ENCODE peak calls at places on chromosome 4, in seven cellular contexts. O, G, P, N, B, T and Z are unnamed samples.

GRCh38 chr4:121370729-121371325 is 10.0 kb downstream of the QRFPR start:
- DNase-seq in O (peak; percentile 23), G (no peak), P (no peak), N (peak; percentile 1), B (peak; percentile 16), T (peak; percentile 62), Z (peak; percentile 12)

GRCh38 chr4:82774711-82775171 is 23.9 kb downstream of the SCD5 start:
- DNase-seq in O (no peak), G (no peak), P (no peak), N (no peak), B (peak; percentile 50), T (no peak), Z (no peak)

GRCh38 chr4:175705407-175705806 is 106.7 kb downstream of the GPM6A start:
- DNase-seq in O (no peak), G (no peak), P (no peak), N (no peak), B (peak; percentile 80), T (peak; percentile 54), Z (no peak)

GRCh38 chr4:113880240-113881028 is 99.0 kb downstream of the ARSJ start:
- DNase-seq in O (no peak), G (no peak), P (no peak), N (no peak), B (no peak), T (no peak), Z (no peak)

GRCh38 chr4:76055005-76055404 is 19.1 kb upstream of the CXCL11 start:
- DNase-seq in O (no peak), G (no peak), P (no peak), N (no peak), B (no peak), T (no peak), Z (no peak)

GRCh38 chr4:176778491-176778890 is 14.2 kb downstream of the VEGFC start:
- DNase-seq in O (no peak), G (no peak), P (no peak), N (no peak), B (no peak), T (no peak), Z (no peak)

GRCh38 chr4:53306729-53307128 is 59.1 kb downstream of the SCFD2 start:
- DNase-seq in O (no peak), G (no peak), P (no peak), N (no peak), B (no peak), T (peak; percentile 13), Z (no peak)

GRCh38 chr4:1459081-1459480 is 52.8 kb upstream of the NKX1-1 start:
- DNase-seq in O (no peak), G (no peak), P (no peak), N (no peak), B (no peak), T (no peak), Z (no peak)

GRCh38 chr4:73872331-73873108 is 3.3 kb downstream of the CXCL1 start:
- DNase-seq in O (no peak), G (no peak), P (no peak), N (no peak), B (no peak), T (no peak), Z (no peak)

GRCh38 chr4:98661356-98662054 is 3.1 kb upstream of the TSPAN5 start:
- DNase-seq in O (no peak), G (no peak), P (no peak), N (no peak), B (peak; percentile 67), T (no peak), Z (no peak)

GRCh38 chr4:101232074-101232776 is 115.1 kb downstream of the PPP3CA start:
- DNase-seq in O (no peak), G (no peak), P (no peak), N (no peak), B (no peak), T (peak; percentile 73), Z (no peak)

GRCh38 chr4:99856166-99856565 is 38.1 kb downstream of the LAMTOR3 start:
- DNase-seq in O (no peak), G (no peak), P (no peak), N (no peak), B (no peak), T (no peak), Z (no peak)

GRCh38 chr4:48268956-48269860 is at the start of gene TEC:
- DNase-seq in O (peak; percentile 15), G (peak; percentile 17), P (peak; percentile 49), N (no peak), B (peak; percentile 56), T (peak; percentile 56), Z (no peak)

GRCh38 chr4:14906805-14907204 is 95.5 kb upstream of the CPEB2 start:
- DNase-seq in O (no peak), G (no peak), P (no peak), N (no peak), B (no peak), T (no peak), Z (no peak)

GRCh38 chr4:158811704-158812103 is 42.9 kb downstream of the FNIP2 start:
- DNase-seq in O (no peak), G (no peak), P (no peak), N (no peak), B (no peak), T (peak; percentile 68), Z (no peak)

GRCh38 chr4:108303488-108304177 is 134.9 kb upstream of the LEF1 start:
- DNase-seq in O (no peak), G (no peak), P (no peak), N (no peak), B (no peak), T (no peak), Z (no peak)

GRCh38 chr4:144582975-144583374 is 63.0 kb upstream of the HHIP start:
- DNase-seq in O (no peak), G (no peak), P (no peak), N (no peak), B (no peak), T (no peak), Z (no peak)

DNA sequence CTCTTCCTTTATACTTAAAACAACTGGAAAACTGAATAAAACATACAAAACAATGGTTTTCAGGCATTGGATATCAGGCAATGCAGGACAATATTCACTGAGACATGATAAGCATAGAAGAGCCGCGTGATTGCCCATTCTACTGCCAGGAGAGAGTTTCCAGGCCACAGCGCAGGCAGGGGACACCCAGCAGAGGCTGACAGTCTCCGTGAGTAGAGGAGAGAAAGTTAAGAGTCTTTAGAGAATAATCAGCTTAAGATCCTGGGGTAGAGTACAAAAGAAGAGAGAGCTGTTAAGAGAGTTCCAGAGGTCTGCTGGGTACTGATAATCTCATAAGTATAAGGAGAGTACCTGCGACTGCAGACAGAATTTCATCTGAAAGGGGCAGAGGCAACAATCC is 18.4 kb upstream of the FRAS1 start:
- DNase-seq in O (no peak), G (no peak), P (no peak), N (no peak), B (peak; percentile 75), T (no peak), Z (no peak)
- TF ChIP-seq CTCF in O (no peak), G (no peak), P (no peak), N (no peak), B (no peak), T (no peak), Z (no peak)

GRCh38 chr4:91961504-91961903 is 342.3 kb upstream of the GRID2 start:
- DNase-seq in O (no peak), G (no peak), P (no peak), N (no peak), B (no peak), T (no peak), Z (no peak)

GRCh38 chr4:91963489-91963888 is 340.3 kb upstream of the GRID2 start:
- DNase-seq in O (no peak), G (no peak), P (no peak), N (peak; percentile 16), B (no peak), T (no peak), Z (no peak)

DNA sequence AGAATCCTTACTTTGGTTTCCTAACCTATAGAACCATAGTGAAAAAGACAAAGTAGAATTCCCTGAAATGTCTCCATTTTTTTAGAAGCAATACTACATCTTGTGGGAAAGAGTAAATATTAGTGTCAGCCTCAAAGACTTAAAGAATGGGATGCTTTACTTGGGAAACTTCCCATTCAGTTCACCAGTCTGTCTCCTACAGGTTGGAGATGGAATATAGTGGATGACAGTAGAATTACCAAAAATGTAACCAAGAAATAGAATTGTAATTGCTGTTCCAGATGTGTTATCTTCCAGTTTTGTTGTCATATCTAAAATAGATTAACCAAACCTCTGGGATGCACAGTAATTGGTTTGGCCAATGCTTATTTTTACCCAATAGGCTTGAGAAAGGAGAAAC is 338.6 kb upstream of the GRID2 start:
- DNase-seq in O (no peak), G (no peak), P (no peak), N (no peak), B (no peak), T (no peak), Z (no peak)
- TF ChIP-seq CTCF in O (no peak), G (no peak), P (peak; percentile 17), N (no peak), B (peak; percentile 34), T (no peak), Z (no peak)

DNA sequence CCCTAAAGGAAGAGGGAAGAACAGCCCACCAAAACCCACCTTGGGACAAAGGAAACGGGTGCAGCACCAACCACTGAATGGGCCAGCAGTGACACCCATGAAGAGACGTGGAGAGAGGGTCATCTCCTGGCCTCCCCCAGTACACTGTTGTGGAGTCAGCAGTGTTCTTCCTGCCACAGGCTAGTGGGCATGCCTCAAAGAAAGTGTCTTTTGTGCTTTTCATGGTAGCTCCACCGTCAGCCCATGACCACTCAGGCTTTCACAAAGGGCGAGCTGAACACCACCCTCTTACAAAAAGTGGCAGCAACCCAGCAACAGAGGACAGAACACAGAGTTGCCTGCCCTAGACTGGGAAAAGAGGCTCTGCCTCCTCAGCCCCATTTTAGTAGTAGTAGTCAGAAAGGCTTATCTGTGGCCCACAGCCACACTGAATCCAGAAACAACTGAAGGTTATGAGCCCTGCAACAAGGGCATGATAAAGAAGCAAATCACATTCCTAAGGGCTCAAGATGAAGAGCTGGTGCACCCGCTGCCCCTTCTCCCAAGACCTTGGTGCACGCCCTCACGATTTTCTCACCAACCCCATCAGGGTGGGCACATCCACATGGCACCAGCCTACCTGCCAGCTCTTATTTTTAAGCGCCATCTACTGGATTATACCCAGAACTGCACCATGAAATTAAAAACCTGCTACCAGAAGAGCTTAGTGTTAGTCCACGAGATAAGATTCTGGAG is 53.1 kb downstream of the RAB28 start:
- DNase-seq in O (no peak), G (no peak), P (no peak), N (no peak), B (no peak), T (peak; percentile 18), Z (no peak)
- TF ChIP-seq CTCF in O (peak; percentile 14), G (peak; percentile 19), P (peak; percentile 11), N (no peak), B (peak; percentile 50), T (peak; percentile 58), Z (peak; percentile 43)

DNA sequence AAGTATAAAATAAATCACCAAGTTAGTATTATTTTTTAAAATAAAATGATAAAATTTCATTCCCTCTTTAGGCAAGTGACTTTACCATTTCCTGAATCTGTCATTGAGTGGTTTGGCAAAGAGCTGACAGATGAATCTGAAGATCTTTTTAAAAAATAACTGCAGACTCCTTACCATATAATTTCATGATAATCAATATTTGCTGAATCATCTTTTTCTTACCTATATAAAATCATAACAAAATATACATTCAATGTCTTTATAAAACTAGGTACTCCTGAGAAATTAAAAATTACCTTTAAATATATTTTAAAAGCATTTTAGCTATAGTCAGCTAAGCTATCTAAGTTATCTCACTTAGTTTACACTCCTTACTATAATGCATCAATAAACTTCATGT is 17.2 kb downstream of the ANXA10 start:
- DNase-seq in O (no peak), G (no peak), P (no peak), N (no peak), B (no peak), T (no peak), Z (no peak)
- TF ChIP-seq CTCF in O (no peak), G (no peak), P (no peak), N (no peak), B (no peak), T (no peak), Z (no peak)